ENCODE peak calls at places on chromosomes 6 and 20, in nine cellular contexts. One of them, this sample, is unnamed. For H3K4me1, the result is how much of the 10 kb centered on the place peaks cover.

GRCh38 chr6:142152731-142153130 is 5.7 kb downstream of the VTA1 start:
- DNase-seq in H1: no peak
- DNase-seq in astrocyte: peak
- DNase-seq in lower lobe of right lung: no peak
- DNase-seq in HepG2: no peak
- DNase-seq in right lobe of liver: no peak
- DNase-seq in body of pancreas: no peak
- DNase-seq in mammary epithelial cell: no peak
- DNase-seq in pancreas: no peak
- DNase-seq in this sample: no peak

GRCh38 chr20:48552550-48552949 is 275.2 kb downstream of the PREX1 start:
- DNase-seq in H1: no peak
- DNase-seq in astrocyte: no peak
- DNase-seq in lower lobe of right lung: no peak
- DNase-seq in HepG2: no peak
- DNase-seq in right lobe of liver: no peak
- DNase-seq in body of pancreas: no peak
- DNase-seq in mammary epithelial cell: no peak
- DNase-seq in pancreas: no peak
- DNase-seq in this sample: no peak

GRCh38 chr6:119978274-119978889 is 628.8 kb upstream of the MAN1A1 start:
- DNase-seq in H1: no peak
- DNase-seq in astrocyte: peak
- DNase-seq in lower lobe of right lung: no peak
- DNase-seq in HepG2: peak
- DNase-seq in right lobe of liver: no peak
- DNase-seq in body of pancreas: peak
- DNase-seq in mammary epithelial cell: peak
- DNase-seq in pancreas: no peak
- DNase-seq in this sample: no peak

GRCh38 chr20:62349537-62350097 is 17.5 kb downstream of the LAMA5 start:
- DNase-seq in H1: no peak
- DNase-seq in astrocyte: no peak
- DNase-seq in lower lobe of right lung: no peak
- DNase-seq in HepG2: no peak
- DNase-seq in right lobe of liver: no peak
- DNase-seq in body of pancreas: no peak
- DNase-seq in mammary epithelial cell: no peak
- DNase-seq in pancreas: no peak
- DNase-seq in this sample: no peak

GRCh38 chr20:62899633-62900051 is 26.7 kb downstream of the DIDO1 start:
- DNase-seq in H1: no peak
- DNase-seq in astrocyte: no peak
- DNase-seq in lower lobe of right lung: peak
- DNase-seq in HepG2: peak
- DNase-seq in right lobe of liver: peak
- DNase-seq in body of pancreas: no peak
- DNase-seq in mammary epithelial cell: no peak
- DNase-seq in pancreas: no peak
- DNase-seq in this sample: no peak

GRCh38 chr20:8536219-8536618 is 404.2 kb downstream of the PLCB1 start:
- DNase-seq in H1: no peak
- DNase-seq in astrocyte: no peak
- DNase-seq in lower lobe of right lung: no peak
- DNase-seq in HepG2: no peak
- DNase-seq in right lobe of liver: no peak
- DNase-seq in body of pancreas: no peak
- DNase-seq in mammary epithelial cell: no peak
- DNase-seq in pancreas: no peak
- DNase-seq in this sample: no peak

GRCh38 chr6:52108128-52108527 is 20.7 kb upstream of the PKHD1 start:
- DNase-seq in H1: no peak
- DNase-seq in astrocyte: no peak
- DNase-seq in lower lobe of right lung: no peak
- DNase-seq in HepG2: no peak
- DNase-seq in right lobe of liver: no peak
- DNase-seq in body of pancreas: no peak
- DNase-seq in mammary epithelial cell: no peak
- DNase-seq in pancreas: no peak
- DNase-seq in this sample: peak

GRCh38 chr6:27517928-27518787 is 45.3 kb upstream of the ZNF184 start:
- DNase-seq in H1: no peak
- DNase-seq in astrocyte: no peak
- DNase-seq in lower lobe of right lung: no peak
- DNase-seq in HepG2: no peak
- DNase-seq in right lobe of liver: no peak
- DNase-seq in body of pancreas: no peak
- DNase-seq in mammary epithelial cell: peak
- DNase-seq in pancreas: no peak
- DNase-seq in this sample: no peak

GRCh38 chr6:100592929-100593328 is 128.2 kb upstream of the SIM1 start:
- DNase-seq in H1: no peak
- DNase-seq in astrocyte: no peak
- DNase-seq in lower lobe of right lung: no peak
- DNase-seq in HepG2: no peak
- DNase-seq in right lobe of liver: no peak
- DNase-seq in body of pancreas: no peak
- DNase-seq in mammary epithelial cell: no peak
- DNase-seq in pancreas: no peak
- DNase-seq in this sample: no peak

GRCh38 chr6:38436726-38437465 is 202.8 kb downstream of the BTBD9 start:
- DNase-seq in H1: no peak
- DNase-seq in astrocyte: peak
- DNase-seq in lower lobe of right lung: no peak
- DNase-seq in HepG2: no peak
- DNase-seq in right lobe of liver: no peak
- DNase-seq in body of pancreas: no peak
- DNase-seq in mammary epithelial cell: peak
- DNase-seq in pancreas: no peak
- DNase-seq in this sample: no peak

GRCh38 chr6:100906325-100906724 is 25.2 kb upstream of the ASCC3 start:
- DNase-seq in H1: no peak
- DNase-seq in astrocyte: no peak
- DNase-seq in lower lobe of right lung: no peak
- DNase-seq in HepG2: no peak
- DNase-seq in right lobe of liver: no peak
- DNase-seq in body of pancreas: no peak
- DNase-seq in mammary epithelial cell: no peak
- DNase-seq in pancreas: no peak
- DNase-seq in this sample: no peak

GRCh38 chr6:122995930-122996796 is at the start of gene CLVS2:
- DNase-seq in H1: peak
- DNase-seq in astrocyte: peak
- DNase-seq in lower lobe of right lung: no peak
- DNase-seq in HepG2: no peak
- DNase-seq in right lobe of liver: peak
- DNase-seq in body of pancreas: peak
- DNase-seq in mammary epithelial cell: peak
- DNase-seq in pancreas: no peak
- DNase-seq in this sample: no peak

GRCh38 chr6:128932061-128932460 is 49.1 kb downstream of the LAMA2 start:
- DNase-seq in H1: no peak
- DNase-seq in astrocyte: no peak
- DNase-seq in lower lobe of right lung: no peak
- DNase-seq in HepG2: no peak
- DNase-seq in right lobe of liver: no peak
- DNase-seq in body of pancreas: no peak
- DNase-seq in mammary epithelial cell: peak
- DNase-seq in pancreas: no peak
- DNase-seq in this sample: no peak

GRCh38 chr20:53658973-53659372 is 65.3 kb upstream of the ZNF217 start:
- DNase-seq in H1: no peak
- DNase-seq in astrocyte: no peak
- DNase-seq in lower lobe of right lung: no peak
- DNase-seq in HepG2: no peak
- DNase-seq in right lobe of liver: no peak
- DNase-seq in body of pancreas: no peak
- DNase-seq in mammary epithelial cell: no peak
- DNase-seq in pancreas: no peak
- DNase-seq in this sample: no peak

GRCh38 chr6:25013249-25013648 is 77.5 kb upstream of the RIPOR2 start:
- DNase-seq in H1: no peak
- DNase-seq in astrocyte: no peak
- DNase-seq in lower lobe of right lung: no peak
- DNase-seq in HepG2: no peak
- DNase-seq in right lobe of liver: no peak
- DNase-seq in body of pancreas: no peak
- DNase-seq in mammary epithelial cell: no peak
- DNase-seq in pancreas: no peak
- DNase-seq in this sample: no peak
- H3K4me1 ChIP-seq in H1: under half
- H3K4me1 ChIP-seq in astrocyte: under half
- H3K4me1 ChIP-seq in lower lobe of right lung: under half
- H3K4me1 ChIP-seq in HepG2: under half
- H3K4me1 ChIP-seq in right lobe of liver: under half
- H3K4me1 ChIP-seq in body of pancreas: under half
- H3K4me1 ChIP-seq in mammary epithelial cell: half or more
- H3K4me1 ChIP-seq in pancreas: under half
- H3K4me1 ChIP-seq in this sample: under half

DNA sequence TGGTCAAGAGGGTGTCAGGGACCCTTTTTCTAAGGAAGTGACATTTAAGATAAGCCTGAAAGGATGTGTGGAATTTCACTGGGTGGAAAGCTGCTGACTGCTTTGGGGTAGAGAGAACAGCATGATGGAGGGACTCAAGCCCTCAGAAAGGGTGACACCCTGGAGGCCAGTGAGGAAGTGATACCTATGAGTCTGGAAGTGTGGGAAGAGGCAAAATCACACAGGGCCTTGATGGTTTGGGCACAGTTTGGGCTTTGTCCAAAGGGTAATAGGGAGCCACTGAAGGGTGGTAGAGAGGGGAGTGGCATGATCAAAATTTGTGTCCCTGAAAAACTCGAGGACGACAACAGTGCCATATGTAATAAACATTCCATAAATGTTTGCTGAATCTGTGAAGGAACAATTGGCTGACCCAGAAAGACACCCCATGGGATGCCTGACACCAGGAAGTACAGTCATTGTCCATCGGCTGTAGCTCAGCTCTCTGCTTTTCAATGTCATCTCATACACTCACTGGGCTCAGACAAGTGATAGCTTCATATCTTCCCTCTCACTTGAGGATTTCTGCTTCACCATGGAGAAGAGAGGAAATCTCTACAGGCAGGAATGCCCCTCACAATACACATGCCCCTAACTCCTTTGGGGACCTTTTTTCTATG is 21.3 kb downstream of the CASS4 start:
- DNase-seq in H1: no peak
- DNase-seq in astrocyte: peak
- DNase-seq in lower lobe of right lung: no peak
- DNase-seq in HepG2: no peak
- DNase-seq in right lobe of liver: no peak
- DNase-seq in body of pancreas: no peak
- DNase-seq in mammary epithelial cell: no peak
- DNase-seq in pancreas: no peak
- DNase-seq in this sample: no peak
- H3K4me1 ChIP-seq in H1: under half
- H3K4me1 ChIP-seq in astrocyte: under half
- H3K4me1 ChIP-seq in lower lobe of right lung: half or more
- H3K4me1 ChIP-seq in HepG2: under half
- H3K4me1 ChIP-seq in right lobe of liver: under half
- H3K4me1 ChIP-seq in body of pancreas: under half
- H3K4me1 ChIP-seq in mammary epithelial cell: under half
- H3K4me1 ChIP-seq in pancreas: under half
- H3K4me1 ChIP-seq in this sample: half or more

GRCh38 chr6:32832535-32832934 is 6.0 kb downstream of the TAP2 start:
- DNase-seq in H1: no peak
- DNase-seq in astrocyte: no peak
- DNase-seq in lower lobe of right lung: no peak
- DNase-seq in HepG2: no peak
- DNase-seq in right lobe of liver: no peak
- DNase-seq in body of pancreas: no peak
- DNase-seq in mammary epithelial cell: no peak
- DNase-seq in pancreas: no peak
- DNase-seq in this sample: peak
- H3K4me1 ChIP-seq in H1: under half
- H3K4me1 ChIP-seq in astrocyte: under half
- H3K4me1 ChIP-seq in lower lobe of right lung: under half
- H3K4me1 ChIP-seq in HepG2: under half
- H3K4me1 ChIP-seq in right lobe of liver: under half
- H3K4me1 ChIP-seq in body of pancreas: under half
- H3K4me1 ChIP-seq in mammary epithelial cell: under half
- H3K4me1 ChIP-seq in pancreas: under half
- H3K4me1 ChIP-seq in this sample: under half

GRCh38 chr6:25006565-25007001 is 70.8 kb upstream of the RIPOR2 start:
- DNase-seq in H1: no peak
- DNase-seq in astrocyte: no peak
- DNase-seq in lower lobe of right lung: peak
- DNase-seq in HepG2: no peak
- DNase-seq in right lobe of liver: peak
- DNase-seq in body of pancreas: peak
- DNase-seq in mammary epithelial cell: peak
- DNase-seq in pancreas: peak
- DNase-seq in this sample: no peak

GRCh38 chr6:25002326-25003066 is 66.7 kb upstream of the RIPOR2 start:
- DNase-seq in H1: no peak
- DNase-seq in astrocyte: no peak
- DNase-seq in lower lobe of right lung: no peak
- DNase-seq in HepG2: no peak
- DNase-seq in right lobe of liver: no peak
- DNase-seq in body of pancreas: no peak
- DNase-seq in mammary epithelial cell: no peak
- DNase-seq in pancreas: no peak
- DNase-seq in this sample: no peak

GRCh38 chr6:25006075-25006474 is 70.3 kb upstream of the RIPOR2 start:
- DNase-seq in H1: no peak
- DNase-seq in astrocyte: no peak
- DNase-seq in lower lobe of right lung: no peak
- DNase-seq in HepG2: no peak
- DNase-seq in right lobe of liver: no peak
- DNase-seq in body of pancreas: no peak
- DNase-seq in mammary epithelial cell: no peak
- DNase-seq in pancreas: no peak
- DNase-seq in this sample: no peak

GRCh38 chr6:25005010-25005409 is 69.2 kb upstream of the RIPOR2 start:
- DNase-seq in H1: no peak
- DNase-seq in astrocyte: no peak
- DNase-seq in lower lobe of right lung: no peak
- DNase-seq in HepG2: no peak
- DNase-seq in right lobe of liver: no peak
- DNase-seq in body of pancreas: no peak
- DNase-seq in mammary epithelial cell: no peak
- DNase-seq in pancreas: no peak
- DNase-seq in this sample: no peak

GRCh38 chr6:25004357-25004756 is 68.6 kb upstream of the RIPOR2 start:
- DNase-seq in H1: no peak
- DNase-seq in astrocyte: no peak
- DNase-seq in lower lobe of right lung: no peak
- DNase-seq in HepG2: no peak
- DNase-seq in right lobe of liver: no peak
- DNase-seq in body of pancreas: no peak
- DNase-seq in mammary epithelial cell: no peak
- DNase-seq in pancreas: no peak
- DNase-seq in this sample: no peak
- H3K4me1 ChIP-seq in H1: under half
- H3K4me1 ChIP-seq in astrocyte: under half
- H3K4me1 ChIP-seq in lower lobe of right lung: under half
- H3K4me1 ChIP-seq in HepG2: under half
- H3K4me1 ChIP-seq in right lobe of liver: under half
- H3K4me1 ChIP-seq in body of pancreas: under half
- H3K4me1 ChIP-seq in mammary epithelial cell: under half
- H3K4me1 ChIP-seq in pancreas: under half
- H3K4me1 ChIP-seq in this sample: under half